ENCODE peak calls at places on chromosomes 11 and 22, in eight cellular contexts. L is posterior vena cava; F is pons; H is iris pigment epithelial cell; P is T-helper 9 cell; J is stimulated activated CD4-positive, alpha-beta T cell treated with anti-CD3 and anti-CD28 coated beads, Interleukin-15, amount 100 ng/mL, for 1 hour; O is NCI-H2081; M is foreskin keratinocyte. G is an unnamed sample.

GRCh38 chr11:67289651-67290479 is 762 bp downstream of the ANKRD13D start:
- DNase-seq in J (no peak), P (no peak), H (peak; percentile 30), M (no peak), O (no peak), L (peak; percentile 87), F (no peak), G (no peak)

GRCh38 chr11:77301510-77301909 is at the start of gene GDPD4:
- DNase-seq in O (no peak), M (no peak), H (no peak), F (no peak), P (no peak), J (no peak), L (no peak), G (no peak)

GRCh38 chr22:25334091-25334490 is 114.7 kb downstream of the CRYBB2 start:
- DNase-seq in F (peak; percentile 44), J (peak; percentile 28), O (peak; percentile 5), P (peak; percentile 16), L (no peak), H (peak; percentile 19), M (no peak), G (peak; percentile 86)

GRCh38 chr11:48900131-48900800 is 83.4 kb downstream of the TRIM51G start:
- DNase-seq in M (no peak), P (no peak), H (no peak), F (no peak), O (no peak), L (peak; percentile 72), J (no peak), G (no peak)

GRCh38 chr11:4044971-4045646 is 49.5 kb upstream of the RRM1 start:
- DNase-seq in O (no peak), M (peak; percentile 98), L (no peak), P (no peak), F (peak; percentile 98), J (no peak), H (no peak), G (peak; percentile 92)

GRCh38 chr11:64908766-64909165 is 8.2 kb downstream of the ATG2A start:
- DNase-seq in H (no peak), M (no peak), L (no peak), J (no peak), O (no peak), F (no peak), P (no peak), G (no peak)

GRCh38 chr22:36197601-36198146 is 3.9 kb downstream of the APOL4 start:
- DNase-seq in M (no peak), J (no peak), O (no peak), F (no peak), P (no peak), H (peak; percentile 26), L (no peak), G (no peak)

GRCh38 chr22:49789289-49790141 is 38.2 kb downstream of the BRD1 start:
- DNase-seq in H (peak; percentile 59), J (peak; percentile 18), M (no peak), O (no peak), P (peak; percentile 32), F (no peak), L (no peak), G (no peak)

GRCh38 chr11:130178992-130179391 is 19.4 kb downstream of the ST14 start:
- DNase-seq in L (no peak), F (no peak), P (no peak), M (peak; percentile 67), J (no peak), H (no peak), O (no peak), G (no peak)

GRCh38 chr11:73241300-73241699 is 23.2 kb downstream of the P2RY2 start:
- DNase-seq in P (no peak), H (no peak), O (no peak), L (peak; percentile 38), F (no peak), M (no peak), J (no peak), G (no peak)

GRCh38 chr11:61309141-61309540 is 14.0 kb upstream of the VWCE start:
- DNase-seq in P (no peak), J (no peak), F (no peak), O (no peak), L (no peak), M (no peak), H (no peak), G (no peak)

GRCh38 chr11:118009821-118010737 is 23.9 kb downstream of the IL10RA start:
- DNase-seq in P (no peak), F (no peak), M (no peak), H (no peak), L (no peak), O (no peak), J (no peak), G (no peak)

GRCh38 chr22:43424865-43425630 is 13.2 kb downstream of the MPPED1 start:
- DNase-seq in O (no peak), F (no peak), M (no peak), H (no peak), J (no peak), L (no peak), P (no peak), G (no peak)

GRCh38 chr11:47992959-47993820 is 12.8 kb downstream of the PTPRJ start:
- DNase-seq in L (no peak), M (no peak), F (no peak), P (no peak), J (no peak), O (no peak), H (peak; percentile 93), G (no peak)

GRCh38 chr11:87235366-87235765 is 197.6 kb downstream of the TMEM135 start:
- DNase-seq in O (no peak), M (no peak), P (no peak), F (no peak), J (no peak), L (no peak), H (no peak), G (no peak)

GRCh38 chr11:106288988-106289387 is 211.5 kb downstream of the AASDHPPT start:
- DNase-seq in L (no peak), F (no peak), J (no peak), H (no peak), O (no peak), M (no peak), P (no peak), G (no peak)

GRCh38 chr22:27715078-27715477 is 86.5 kb downstream of the MN1 start:
- DNase-seq in H (no peak), O (no peak), F (peak; percentile 81), L (peak; percentile 66), M (no peak), P (no peak), J (no peak), G (peak; percentile 93)

GRCh38 chr22:46846154-46846831 is 83.8 kb downstream of the TBC1D22A start:
- DNase-seq in H (peak; percentile 48), F (no peak), L (peak; percentile 58), O (no peak), M (peak; percentile 75), P (no peak), J (no peak), G (no peak)

GRCh38 chr11:5452712-5453111 is 3.6 kb downstream of the OR51I2 start:
- DNase-seq in P (no peak), M (no peak), H (no peak), J (no peak), F (no peak), L (no peak), O (no peak), G (no peak)

GRCh38 chr11:15670520-15671070 is 555.9 kb downstream of the INSC start:
- DNase-seq in J (no peak), M (no peak), L (no peak), P (no peak), O (no peak), H (no peak), F (no peak), G (no peak)

GRCh38 chr11:69638941-69639681 is 1.8 kb upstream of the CCND1 start:
- DNase-seq in O (peak; percentile 55), L (peak; percentile 98), P (no peak), J (no peak), F (peak; percentile 77), M (peak; percentile 92), H (peak; percentile 99), G (peak; percentile 83)

GRCh38 chr11:47469411-47470179 is 20.7 kb upstream of the RAPSN start:
- DNase-seq in H (peak; percentile 81), J (no peak), F (no peak), O (no peak), P (no peak), M (no peak), L (no peak), G (no peak)

GRCh38 chr11:121487191-121487590 is 34.4 kb upstream of the SORL1-AS1 start:
- DNase-seq in H (no peak), L (no peak), M (no peak), J (no peak), F (no peak), O (no peak), P (no peak), G (no peak)

GRCh38 chr11:125123947-125124633 is 12.7 kb upstream of the TMEM218 start:
- DNase-seq in F (peak; percentile 74), H (peak; percentile 70), J (peak; percentile 12), M (peak; percentile 20), L (peak; percentile 86), P (no peak), O (peak; percentile 82), G (peak; percentile 63)

GRCh38 chr22:49305215-49305965 is 522.3 kb downstream of the BRD1 start:
- DNase-seq in L (peak; percentile 84), M (no peak), F (peak; percentile 12), P (peak; percentile 49), J (peak; percentile 58), O (peak; percentile 7), H (no peak), G (peak; percentile 67)

GRCh38 chr11:133082851-133083488 is 449.3 kb downstream of the OPCML start:
- DNase-seq in O (peak; percentile 76), H (peak; percentile 26), P (peak; percentile 12), M (peak; percentile 3), J (peak; percentile 40), L (peak; percentile 87), F (peak; percentile 31), G (peak; percentile 62)

GRCh38 chr11:115524572-115524971 is 20.4 kb upstream of the CADM1 start:
- DNase-seq in L (no peak), O (no peak), F (no peak), P (no peak), M (no peak), J (no peak), H (no peak), G (no peak)

GRCh38 chr11:911031-911889 is 650 bp upstream of the CHID1 start:
- DNase-seq in L (peak; percentile 89), F (no peak), P (peak; percentile 19), H (peak; percentile 82), O (no peak), M (peak; percentile 30), J (no peak), G (peak; percentile 18)

GRCh38 chr11:468493-468892 is 18.4 kb downstream of the PTDSS2 start:
- DNase-seq in O (no peak), M (no peak), F (no peak), L (peak; percentile 47), H (no peak), P (no peak), J (no peak), G (no peak)

GRCh38 chr11:1565904-1566247 is 6.2 kb downstream of the DUSP8 start:
- DNase-seq in F (no peak), H (no peak), M (no peak), J (no peak), P (no peak), O (no peak), L (no peak), G (no peak)

GRCh38 chr11:68439355-68440065 is 21.0 kb upstream of the PPP6R3 start:
- DNase-seq in H (no peak), M (no peak), F (no peak), O (no peak), L (no peak), J (no peak), P (no peak), G (no peak)

GRCh38 chr11:75375626-75376025 is 23.7 kb upstream of the RPS3 start:
- DNase-seq in M (no peak), O (no peak), L (peak; percentile 37), P (no peak), H (no peak), F (no peak), J (no peak), G (no peak)

GRCh38 chr22:36447634-36448033 is 33.8 kb downstream of the TXN2 start:
- DNase-seq in O (no peak), P (no peak), M (no peak), F (no peak), H (no peak), L (no peak), J (no peak), G (no peak)

GRCh38 chr11:121741954-121742361 is 289.2 kb upstream of the SORL1-AS1 start:
- DNase-seq in L (peak; percentile 95), O (no peak), M (no peak), J (no peak), F (peak; percentile 89), H (peak; percentile 23), P (no peak), G (peak; percentile 71)

G was measured in Ammon's horn.